ENCODE peak calls at places on chromosomes 1 and 21, in six cellular contexts. Q is uterus, U is foreskin fibroblast, Z is fibroblast of mammary gland, F is transverse colon, A is dorsolateral prefrontal cortex. T is an unnamed sample.

GRCh38 chr1:179002552-179003345 is 22.9 kb upstream of the FAM20B start:
- DNase-seq in Z (peak), A (peak), F (peak), U (peak), Q (peak), T (peak)

GRCh38 chr1:161840363-161840762 is 74.2 kb downstream of the ATF6 start:
- DNase-seq in Q (no peak), F (no peak), A (no peak), Z (peak), U (no peak), T (peak)

GRCh38 chr1:226712779-226713420 is 26.2 kb downstream of the ITPKB start:
- DNase-seq in Z (no peak), F (no peak), U (no peak), A (no peak), Q (no peak), T (no peak)

GRCh38 chr1:32817815-32818786 is 648 bp downstream of the S100PBP start:
- DNase-seq in Q (peak), F (peak), A (peak), Z (peak), U (peak), T (peak)

GRCh38 chr1:224387302-224387912 is 30.7 kb downstream of the CNIH4 start:
- DNase-seq in Q (no peak), Z (no peak), F (no peak), U (no peak), A (no peak), T (no peak)

GRCh38 chr21:34548782-34549376 is 36.9 kb upstream of the KCNE1 start:
- DNase-seq in Z (no peak), A (no peak), Q (no peak), U (no peak), F (no peak), T (no peak)

GRCh38 chr1:116359060-116359830 is 13.8 kb upstream of the ATP1A1 start:
- DNase-seq in Z (no peak), F (no peak), U (peak), A (no peak), Q (no peak), T (no peak)

GRCh38 chr1:192130175-192130574 is 28.1 kb upstream of the RGS18 start:
- DNase-seq in Z (no peak), U (no peak), Q (no peak), A (no peak), F (no peak), T (no peak)

GRCh38 chr1:248822148-248823032 is 3.3 kb downstream of the SH3BP5L start:
- DNase-seq in F (no peak), Q (no peak), A (no peak), Z (no peak), U (no peak), T (no peak)

GRCh38 chr1:244154882-244155531 is 103.9 kb downstream of the ZBTB18 start:
- DNase-seq in A (peak), Z (no peak), F (peak), Q (no peak), U (no peak), T (peak)

GRCh38 chr1:150150511-150151021 is 850 bp downstream of the PLEKHO1 start:
- DNase-seq in U (no peak), Q (peak), A (no peak), F (peak), Z (no peak), T (no peak)

GRCh38 chr1:23554481-23555224 is 4.6 kb downstream of the ID3 start:
- DNase-seq in U (peak), F (peak), Q (peak), A (peak), Z (peak), T (peak)

GRCh38 chr1:87367549-87367948 is 38.9 kb downstream of the LMO4 start:
- DNase-seq in Q (no peak), U (no peak), F (no peak), Z (peak), A (no peak), T (no peak)

GRCh38 chr1:35287807-35288640 is 19.5 kb downstream of the ZMYM4 start:
- DNase-seq in U (peak), F (no peak), Q (no peak), Z (peak), A (no peak), T (peak)

GRCh38 chr1:192489748-192490147 is 85.8 kb upstream of the RGS1 start:
- DNase-seq in U (peak), Z (peak), Q (peak), F (peak), A (no peak), T (peak)

GRCh38 chr1:28110555-28110954 is 22.1 kb upstream of the EYA3 start:
- DNase-seq in F (no peak), A (no peak), U (no peak), Q (no peak), Z (peak), T (peak)

DNA sequence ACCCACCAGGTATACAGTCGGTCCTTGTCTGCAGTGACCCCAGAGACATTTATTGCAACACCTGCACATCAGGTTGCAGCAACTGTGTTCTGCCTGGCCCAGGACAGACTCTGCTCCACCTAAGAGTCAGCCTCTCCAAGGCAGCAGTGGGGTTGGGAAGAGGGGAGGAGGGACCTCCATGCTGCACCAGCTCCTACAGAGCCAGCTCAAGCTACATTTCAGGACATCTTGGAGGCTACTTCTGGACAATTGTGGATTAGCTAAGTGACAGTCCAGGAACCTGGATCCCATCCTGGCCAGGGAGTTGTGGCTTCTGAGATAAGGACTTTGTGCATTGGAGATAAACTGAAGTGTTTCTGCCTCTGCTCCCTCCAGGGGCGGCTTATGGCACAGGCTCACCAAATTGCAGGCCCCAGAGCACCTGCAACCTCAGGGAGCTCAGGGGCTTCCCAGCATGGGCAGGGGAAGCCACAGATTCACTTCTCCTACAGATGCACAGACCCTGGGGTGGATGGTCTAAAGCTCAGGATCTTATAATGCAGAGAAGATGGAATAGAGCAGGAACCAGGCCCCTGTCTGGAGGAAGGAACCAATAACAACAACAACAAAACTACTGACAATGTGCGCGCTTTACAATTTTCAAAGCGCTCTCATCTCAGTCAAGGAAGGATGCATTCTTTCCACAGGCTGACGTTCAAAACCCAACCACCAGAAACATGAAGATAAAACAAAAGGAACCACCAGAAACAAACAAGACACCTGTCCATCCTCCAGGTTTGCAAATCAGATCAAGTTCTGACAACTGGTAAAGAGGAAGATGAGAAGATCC is 120.8 kb upstream of the IRF2BP2 start:
- DNase-seq in F (no peak), Z (no peak), Q (no peak), A (no peak), U (no peak), T (no peak)
- TF ChIP-seq CTCF in F (no peak), Z (no peak), Q (no peak), A (no peak), U (no peak), T (no peak)

GRCh38 chr1:154352245-154352580 is 26.9 kb downstream of the ATP8B2 start:
- DNase-seq in U (no peak), Q (no peak), A (no peak), F (no peak), Z (no peak), T (no peak)

GRCh38 chr1:154353966-154354365 is 28.6 kb downstream of the ATP8B2 start:
- DNase-seq in U (no peak), Q (no peak), Z (no peak), F (no peak), A (no peak), T (no peak)

GRCh38 chr1:154351363-154352068 is 26.2 kb downstream of the ATP8B2 start:
- DNase-seq in Q (no peak), U (no peak), F (peak), A (no peak), Z (no peak), T (no peak)

GRCh38 chr1:154352581-154353459 is 27.5 kb downstream of the ATP8B2 start:
- DNase-seq in Q (peak), F (peak), Z (peak), U (peak), A (peak), T (peak)

DNA sequence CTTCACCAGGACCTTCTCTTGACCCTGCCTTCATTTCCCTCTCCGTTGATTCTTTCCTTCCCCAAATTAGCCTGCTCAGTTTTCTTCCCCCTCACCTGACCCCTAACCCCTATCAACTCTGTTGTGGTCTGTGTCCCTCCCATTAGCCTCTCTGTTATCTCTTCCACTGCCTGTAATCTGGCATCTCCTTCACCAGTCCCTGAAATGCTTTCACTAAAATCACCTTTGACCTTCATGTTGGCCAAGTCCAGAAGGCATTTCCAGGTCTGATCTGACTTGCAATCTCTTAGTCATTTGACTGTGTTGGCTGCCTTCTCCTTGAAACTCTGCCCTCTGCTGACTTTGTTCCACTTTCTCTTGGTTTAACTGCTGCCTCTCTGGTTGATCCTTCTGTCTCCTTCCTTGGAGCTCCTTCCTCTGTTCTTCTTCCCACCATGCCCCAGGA is 28.2 kb downstream of the ATP8B2 start:
- DNase-seq in F (peak), A (no peak), U (peak), Z (peak), Q (peak), T (peak)
- H3K4me3 ChIP-seq in F (peak), A (peak), U (no peak), Z (no peak), Q (peak), T (no peak)

GRCh38 chr21:44298301-44298700 is 1.6 kb upstream of the PFKL start:
- DNase-seq in U (no peak), F (no peak), Q (no peak), A (no peak), Z (no peak), T (no peak)
- TF ChIP-seq CTCF in U (peak), F (peak), Q (no peak), A (no peak), Z (peak), T (peak)

GRCh38 chr1:208445710-208446702 is 201.8 kb upstream of the PLXNA2 start:
- DNase-seq in F (peak), A (no peak), Z (no peak), U (no peak), Q (no peak), T (no peak)
- H3K4me3 ChIP-seq in F (no peak), A (no peak), Z (no peak), U (no peak), Q (no peak), T (no peak)

GRCh38 chr1:205056188-205056611 is 13.2 kb downstream of the CNTN2 start:
- DNase-seq in U (no peak), A (no peak), Z (no peak), F (no peak), Q (no peak), T (no peak)

GRCh38 chr1:205054013-205054412 is 11.0 kb downstream of the CNTN2 start:
- DNase-seq in Z (no peak), Q (no peak), U (no peak), F (no peak), A (no peak), T (no peak)

GRCh38 chr1:205049479-205049878 is 6.5 kb downstream of the CNTN2 start:
- DNase-seq in Q (no peak), Z (no peak), F (no peak), U (no peak), A (no peak), T (no peak)

GRCh38 chr1:205053296-205053695 is 10.3 kb downstream of the CNTN2 start:
- DNase-seq in Q (no peak), F (no peak), Z (no peak), U (no peak), A (no peak), T (no peak)

DNA sequence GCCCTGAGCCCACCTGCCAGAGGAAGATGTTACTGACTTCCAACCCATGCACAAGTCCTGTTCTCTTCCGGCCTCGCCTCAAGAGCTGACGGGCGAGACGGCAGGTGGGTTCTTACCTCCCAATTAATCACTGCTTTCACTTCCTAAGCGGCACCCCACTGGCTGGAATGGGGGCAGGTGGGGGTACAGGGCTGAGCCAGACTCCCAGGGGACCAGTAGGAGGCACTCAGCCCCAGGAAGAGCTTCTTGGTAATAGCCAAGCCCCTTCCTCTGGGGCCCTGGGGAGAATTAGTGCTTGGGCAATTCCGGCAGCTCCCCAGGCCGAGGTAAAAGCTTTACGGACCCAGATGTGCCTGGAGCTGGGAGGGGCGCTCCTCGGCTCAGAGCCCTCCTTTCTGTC is 9.7 kb downstream of the CNTN2 start:
- DNase-seq in F (no peak), A (no peak), U (no peak), Q (no peak), Z (no peak), T (no peak)
- TF ChIP-seq CTCF in F (no peak), A (no peak), U (no peak), Q (no peak), Z (no peak), T (no peak)

DNA sequence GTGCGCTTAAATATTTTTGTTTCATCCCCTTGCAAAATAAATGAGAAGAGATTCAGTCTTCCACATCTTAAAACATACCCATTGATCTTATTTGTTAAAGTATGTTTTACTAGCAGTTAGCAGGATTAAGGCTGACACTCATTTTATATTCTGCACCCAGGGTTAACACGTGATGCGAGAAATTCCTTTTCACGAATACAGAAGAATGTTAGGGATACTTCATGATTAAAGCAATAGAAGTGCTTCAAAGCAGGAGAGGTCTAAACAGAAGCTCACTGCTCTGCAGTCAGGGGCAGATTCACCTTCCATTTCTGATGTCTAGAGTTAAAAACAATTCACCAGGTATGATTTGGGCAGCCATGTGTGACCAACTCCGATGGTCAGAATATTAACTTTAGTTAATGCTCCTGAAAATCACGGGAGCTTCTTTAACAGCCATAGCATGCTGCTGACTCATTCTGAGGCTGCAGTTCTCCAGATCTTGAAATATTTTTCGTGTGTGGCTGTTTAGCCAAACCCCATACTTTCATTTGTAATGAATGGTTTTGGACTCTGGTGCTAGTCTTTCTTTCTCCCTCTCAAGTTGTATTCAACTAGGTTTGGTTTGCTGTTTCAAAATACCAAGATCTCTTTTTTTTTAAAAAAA is 19.7 kb downstream of the BCAR3 start:
- DNase-seq in F (no peak), A (no peak), U (peak), Q (peak), Z (peak), T (peak)
- H3K4me3 ChIP-seq in F (no peak), A (no peak), U (no peak), Q (no peak), Z (no peak), T (no peak)

GRCh38 chr1:61926597-61926996 is 184.3 kb downstream of the PATJ start:
- DNase-seq in U (no peak), Z (no peak), Q (no peak), F (no peak), A (no peak), T (no peak)

GRCh38 chr1:61922950-61923480 is 180.7 kb downstream of the PATJ start:
- DNase-seq in Z (no peak), F (no peak), Q (no peak), U (no peak), A (no peak), T (no peak)

GRCh38 chr1:61925591-61926298 is 183.5 kb downstream of the PATJ start:
- DNase-seq in F (no peak), A (no peak), Q (no peak), U (no peak), Z (no peak), T (no peak)

DNA sequence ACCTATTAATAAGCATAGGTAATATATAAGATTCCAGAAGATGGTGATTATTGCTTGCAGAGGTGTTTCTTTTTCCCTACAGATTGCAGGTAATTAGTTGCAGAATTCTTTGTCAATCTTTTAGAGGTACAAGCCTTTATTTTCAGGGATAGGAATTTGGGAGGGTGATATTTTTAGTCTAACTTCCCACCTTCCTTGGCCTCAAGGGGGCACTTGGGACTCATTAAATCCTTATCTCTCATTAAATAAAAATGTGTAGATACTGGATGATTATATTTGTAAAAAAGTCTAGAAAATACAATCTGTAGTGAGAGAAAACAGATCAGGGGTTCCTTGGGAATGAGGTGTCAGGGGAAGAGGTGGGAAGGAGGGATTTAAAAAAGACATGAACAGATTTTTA is 179.2 kb downstream of the PATJ start:
- DNase-seq in Z (peak), Q (no peak), U (no peak), F (no peak), A (no peak), T (peak)
- TF ChIP-seq CTCF in Z (peak), Q (no peak), U (no peak), F (no peak), A (no peak), T (peak)

GRCh38 chr1:55210990-55211389 is 4.2 kb downstream of the USP24 start:
- DNase-seq in U (no peak), A (no peak), Q (no peak), F (no peak), Z (no peak), T (no peak)

GRCh38 chr1:55212349-55213028 is 2.7 kb downstream of the USP24 start:
- DNase-seq in Z (no peak), F (no peak), U (no peak), A (no peak), Q (no peak), T (no peak)

GRCh38 chr1:55211456-55211855 is 3.7 kb downstream of the USP24 start:
- DNase-seq in Z (no peak), Q (no peak), U (no peak), A (no peak), F (no peak), T (no peak)

GRCh38 chr1:55213029-55213884 is 1.9 kb downstream of the USP24 start:
- DNase-seq in Q (no peak), Z (no peak), F (no peak), A (no peak), U (no peak), T (no peak)

GRCh38 chr1:55211909-55212308 is 3.3 kb downstream of the USP24 start:
- DNase-seq in A (no peak), Z (no peak), Q (no peak), U (no peak), F (no peak), T (no peak)
- H3K4me3 ChIP-seq in A (peak), Z (no peak), Q (no peak), U (no peak), F (no peak), T (no peak)

DNA sequence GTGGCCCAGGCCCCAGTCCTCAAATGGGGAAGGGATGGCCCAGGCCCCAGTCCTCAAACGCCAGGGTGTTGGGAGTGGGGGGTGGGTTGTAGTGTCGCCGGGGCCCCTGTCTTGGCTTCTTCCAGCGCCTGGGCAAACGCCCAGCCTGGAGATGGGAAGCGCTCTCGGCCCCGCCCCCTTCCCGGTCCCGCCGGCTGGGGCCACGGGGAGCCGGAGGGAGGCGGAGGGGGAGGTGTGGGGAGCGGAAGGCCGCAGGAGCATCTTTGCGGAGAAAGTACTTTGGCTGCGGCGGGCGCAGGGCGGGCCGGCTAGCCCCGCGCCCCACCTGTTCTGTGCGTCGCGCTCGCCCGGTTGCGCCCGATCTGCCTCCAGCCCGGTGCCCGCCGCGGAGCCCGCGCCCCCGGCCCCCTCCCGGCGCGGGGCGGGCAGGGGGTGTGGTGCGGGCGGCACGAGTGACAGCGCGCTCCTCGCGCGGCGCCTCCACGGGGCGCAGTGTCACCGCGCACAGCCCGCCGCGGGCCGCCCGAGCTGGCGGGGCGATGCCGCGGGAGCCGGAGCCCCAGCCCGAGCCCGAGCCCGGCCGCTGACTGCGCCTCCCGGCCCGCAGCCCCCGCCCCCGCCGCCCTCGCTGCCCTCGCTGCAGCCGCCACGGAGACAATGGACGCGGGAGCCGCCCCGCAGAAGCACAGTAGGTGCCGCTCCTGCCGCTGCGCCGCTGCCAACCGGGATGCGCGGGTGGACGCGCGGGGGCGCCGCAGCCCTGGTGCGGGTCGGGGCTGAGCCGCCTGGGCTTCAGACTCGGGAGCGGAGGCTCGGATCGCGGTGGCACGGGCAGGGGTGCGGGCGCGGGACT is 31.1 kb upstream of the PEX10 start:
- DNase-seq in Z (no peak), U (no peak), Q (no peak), A (peak), F (no peak), T (no peak)
- TF ChIP-seq CTCF in Z (no peak), U (peak), Q (no peak), A (peak), F (no peak), T (peak)